ENCODE peak calls at places on chromosomes 5 and 9, in five cellular contexts. K is K562, J is IMR-90, F is HepG2, N is H1. V is an unnamed sample.

GRCh38 chr9:129983891-129984290 is 59.1 kb downstream of the FNBP1 start:
- DNase-seq in K (no peak), J (no peak), F (no peak), N (no peak), V (no peak)

GRCh38 chr5:172179032-172179989 is 8.7 kb downstream of the STK10 start:
- DNase-seq in K (no peak), J (peak), F (no peak), N (no peak), V (no peak)

GRCh38 chr5:139847790-139848507 is 52.3 kb downstream of the PSD2 start:
- DNase-seq in K (peak), J (no peak), F (no peak), N (peak), V (peak)

GRCh38 chr9:38127271-38127839 is 58.3 kb upstream of the SHB start:
- DNase-seq in K (peak), J (peak), F (no peak), N (no peak), V (no peak)

GRCh38 chr5:81751836-81752643 is 1.1 kb upstream of the SSBP2 start:
- DNase-seq in K (peak), J (no peak), F (no peak), N (no peak), V (no peak)

GRCh38 chr5:149432861-149433462 is 53.9 kb upstream of the IL17B start:
- DNase-seq in K (no peak), J (no peak), F (no peak), N (no peak), V (no peak)

GRCh38 chr5:81853005-81853357 is 102.1 kb upstream of the SSBP2 start:
- DNase-seq in K (no peak), J (no peak), F (no peak), N (no peak), V (no peak)

GRCh38 chr9:133144887-133145466 is 18.7 kb downstream of the GBGT1 start:
- DNase-seq in K (no peak), J (peak), F (no peak), N (no peak), V (no peak)

GRCh38 chr5:8050616-8051015 is 181.7 kb downstream of the MTRR start:
- DNase-seq in K (no peak), J (no peak), F (no peak), N (no peak), V (no peak)

GRCh38 chr9:87968155-87968554 is 6.2 kb downstream of the CDK20 start:
- DNase-seq in K (no peak), J (no peak), F (no peak), N (no peak), V (no peak)

GRCh38 chr5:10277773-10278630 is 27.9 kb downstream of the CCT5 start:
- DNase-seq in K (no peak), J (no peak), F (no peak), N (no peak), V (no peak)

GRCh38 chr9:19369107-19369506 is 10.9 kb downstream of the RPS6 start:
- DNase-seq in K (no peak), J (no peak), F (no peak), N (no peak), V (no peak)

GRCh38 chr9:107176701-107177100 is 106.4 kb upstream of the RAD23B start:
- DNase-seq in K (no peak), J (peak), F (no peak), N (no peak), V (no peak)

GRCh38 chr9:26669641-26670040 is 223.0 kb downstream of the CAAP1 start:
- DNase-seq in K (no peak), J (no peak), F (no peak), N (no peak), V (no peak)

GRCh38 chr9:112884721-112885120 is 6.0 kb downstream of the SLC46A2 start:
- DNase-seq in K (no peak), J (no peak), F (no peak), N (no peak), V (no peak)

GRCh38 chr5:38553001-38553521 is 3.4 kb downstream of the LIFR start:
- DNase-seq in K (no peak), J (no peak), F (no peak), N (no peak), V (no peak)

GRCh38 chr5:38548064-38548759 is 8.2 kb downstream of the LIFR start:
- DNase-seq in K (no peak), J (no peak), F (no peak), N (no peak), V (no peak)

GRCh38 chr5:38547257-38547656 is 9.2 kb downstream of the LIFR start:
- DNase-seq in K (no peak), J (peak), F (no peak), N (no peak), V (no peak)

GRCh38 chr5:38554860-38555259 is 1.6 kb downstream of the LIFR start:
- DNase-seq in K (no peak), J (no peak), F (no peak), N (no peak), V (no peak)

GRCh38 chr5:38551020-38552017 is 5.1 kb downstream of the LIFR start:
- DNase-seq in K (peak), J (peak), F (peak), N (no peak), V (peak)
- TF ChIP-seq MAFK in K (no peak), J (no peak), F (no peak), N (no peak), V (no peak)

GRCh38 chr5:148403344-148403743 is 19.6 kb downstream of the FBXO38 start:
- DNase-seq in K (no peak), J (no peak), F (no peak), N (no peak), V (no peak)

GRCh38 chr5:148406406-148406805 is 22.6 kb downstream of the FBXO38 start:
- DNase-seq in K (no peak), J (no peak), F (no peak), N (no peak), V (no peak)

GRCh38 chr5:148412124-148412523 is 28.4 kb downstream of the FBXO38 start:
- DNase-seq in K (no peak), J (no peak), F (no peak), N (no peak), V (no peak)

GRCh38 chr5:148408092-148408491 is 24.3 kb downstream of the FBXO38 start:
- DNase-seq in K (no peak), J (peak), F (no peak), N (no peak), V (no peak)
- TF ChIP-seq MAFK in K (no peak), J (no peak), F (no peak), N (no peak), V (no peak)

DNA sequence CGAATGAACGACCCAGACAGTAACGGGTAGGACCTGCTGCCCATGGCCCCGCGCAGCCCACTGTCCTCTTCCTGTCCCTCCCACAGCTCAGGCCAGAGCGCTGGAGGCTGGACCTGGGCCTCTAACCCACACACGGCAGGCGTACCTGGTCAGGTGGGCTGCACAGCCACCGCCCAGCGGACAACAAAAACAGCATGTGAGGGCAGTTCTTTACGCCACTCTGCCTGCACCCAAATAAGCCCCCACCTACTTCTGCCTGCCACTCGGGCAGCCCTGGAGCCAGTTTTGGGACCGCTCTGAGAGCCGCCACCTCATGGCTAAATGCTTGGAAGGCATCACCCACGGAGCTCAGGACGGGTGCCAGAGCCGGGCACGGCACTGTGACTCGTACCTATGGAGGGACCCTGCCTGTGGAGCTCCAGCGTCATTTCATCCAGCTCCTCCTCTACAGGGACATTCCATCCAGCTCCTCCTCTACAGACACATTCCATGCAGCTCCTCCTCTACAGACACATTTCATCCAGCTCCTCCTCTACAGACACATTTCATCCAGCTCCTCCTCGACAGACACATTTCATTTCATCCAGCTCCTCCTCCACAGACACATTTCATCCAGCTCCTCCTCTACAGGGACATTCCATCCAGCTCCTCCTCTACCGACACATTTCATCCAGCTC is 18.9 kb downstream of the CLPTM1L start:
- DNase-seq in K (no peak), J (no peak), F (no peak), N (no peak), V (peak)
- TF ChIP-seq MAFK in K (no peak), J (no peak), F (no peak), N (no peak), V (no peak)

DNA sequence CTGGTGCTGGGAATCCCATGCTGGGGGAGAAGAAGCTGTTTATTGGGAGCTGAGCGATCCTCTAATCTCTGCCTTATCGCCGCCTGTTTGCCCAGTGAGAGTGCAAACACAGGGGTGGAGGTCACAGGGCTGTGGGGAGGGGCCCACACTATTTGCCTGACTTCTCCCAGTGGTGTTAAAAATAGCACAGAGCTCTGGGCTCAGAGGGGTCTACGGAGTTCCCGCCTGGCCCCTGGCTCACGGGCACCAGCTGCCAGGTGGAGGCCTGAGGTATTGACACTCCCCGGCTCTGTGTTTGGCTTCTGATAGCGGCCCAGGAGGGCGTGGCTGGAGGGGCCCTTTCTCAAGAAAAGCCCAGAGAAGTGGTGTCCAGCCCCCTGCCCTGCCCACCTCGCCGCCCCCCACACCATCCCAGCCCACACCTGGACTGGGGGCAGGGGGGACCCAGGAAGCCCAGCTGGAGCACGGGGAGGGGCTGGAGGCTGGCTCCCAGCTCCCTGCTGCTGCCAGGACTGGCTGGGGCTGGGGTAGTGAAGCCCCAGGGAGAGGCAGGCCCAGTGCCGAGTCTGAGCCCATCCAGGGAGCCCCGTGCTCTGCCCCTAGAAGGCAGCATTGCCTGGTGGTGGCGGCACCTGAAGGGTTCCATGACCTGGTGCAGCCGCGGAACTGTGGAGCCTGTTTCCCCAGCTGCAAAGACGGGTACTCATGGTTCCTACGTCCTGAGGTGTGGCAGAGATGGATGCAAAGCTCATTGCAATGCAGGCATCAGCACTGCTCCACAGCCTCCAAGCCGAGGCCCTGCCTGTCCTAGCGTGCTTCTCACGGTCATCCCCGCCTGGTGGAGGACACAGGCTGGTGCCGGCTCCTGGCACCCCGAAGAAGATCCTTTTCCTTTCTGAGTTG is 35.7 kb upstream of the EGFL7 start:
- DNase-seq in K (no peak), J (no peak), F (peak), N (peak), V (peak)
- TF ChIP-seq MAFK in K (no peak), J (no peak), F (no peak), N (no peak), V (no peak)

DNA sequence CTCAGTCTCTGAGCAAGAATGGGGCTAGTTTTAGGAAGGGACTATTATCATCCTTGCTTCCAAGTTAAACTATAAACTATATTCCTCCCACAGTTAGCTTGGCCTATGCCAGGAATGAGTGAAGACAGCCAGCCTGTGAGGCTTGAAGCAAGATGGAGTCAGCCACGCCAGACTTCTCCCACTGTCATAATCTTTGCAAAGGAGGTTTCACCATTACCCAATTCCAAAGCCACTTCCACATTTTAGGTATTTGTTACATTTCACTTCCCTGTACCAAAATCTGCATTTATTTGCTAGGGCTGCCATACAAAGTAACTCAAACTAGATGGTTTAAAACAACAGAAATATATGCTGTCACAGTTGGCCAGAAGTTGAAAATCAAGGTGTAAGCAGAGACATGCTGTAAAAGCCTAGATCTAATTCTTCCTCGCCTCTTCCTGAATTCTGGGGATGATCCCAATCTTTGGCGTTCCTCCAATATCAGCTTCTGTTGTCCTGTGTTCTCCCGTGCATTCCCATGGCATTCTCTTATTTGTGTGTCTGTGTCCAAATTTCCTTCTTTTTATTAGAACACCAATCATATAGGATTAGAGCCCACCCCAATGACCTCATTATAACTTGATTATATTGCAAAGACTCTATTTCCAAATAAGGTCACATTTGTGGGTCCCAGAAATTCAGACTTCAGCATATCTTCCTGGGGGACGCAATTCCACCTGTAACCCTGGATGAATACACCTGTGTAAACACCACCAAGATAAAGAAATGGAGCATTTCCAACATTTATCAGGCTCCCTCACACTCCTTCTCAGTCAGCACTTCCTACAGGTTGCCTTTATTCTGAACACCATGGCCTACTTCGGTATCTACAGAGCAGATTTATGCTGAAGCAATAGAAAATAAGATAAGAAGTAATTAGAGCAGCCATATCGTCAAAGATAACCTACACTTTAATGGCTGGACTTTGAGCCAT is 126.8 kb downstream of the GCNT1 start:
- DNase-seq in K (no peak), J (no peak), F (no peak), N (no peak), V (no peak)
- TF ChIP-seq MAFK in K (no peak), J (no peak), F (no peak), N (no peak), V (no peak)

GRCh38 chr5:101976933-101977332 is 319.2 kb downstream of the SLCO4C1 start:
- DNase-seq in K (no peak), J (no peak), F (no peak), N (no peak), V (no peak)
- TF ChIP-seq MAFK in K (no peak), J (no peak), F (no peak), N (no peak), V (no peak)

GRCh38 chr5:124124711-124125229 is 612.8 kb downstream of the CSNK1G3 start:
- DNase-seq in K (no peak), J (peak), F (no peak), N (no peak), V (no peak)
- TF ChIP-seq MAFK in K (no peak), J (no peak), F (no peak), N (no peak), V (no peak)

DNA sequence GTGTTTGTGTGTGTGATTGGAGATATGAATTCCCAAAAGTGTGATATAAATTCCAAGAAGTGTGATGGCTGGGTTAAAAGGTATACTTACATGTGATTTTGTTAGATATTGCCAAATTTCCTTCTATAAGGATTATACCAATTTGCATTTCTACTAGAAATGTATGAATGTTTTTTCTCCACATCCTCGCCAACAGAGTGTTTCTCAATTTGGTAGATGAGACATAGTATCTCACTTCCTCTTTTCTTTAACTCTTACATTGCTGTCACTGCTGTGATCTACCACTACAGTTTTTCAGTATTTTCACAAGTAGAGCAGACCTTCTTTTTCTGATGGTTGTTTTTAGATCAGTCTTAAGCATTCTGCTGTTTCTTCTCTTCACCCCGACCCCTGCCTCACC is 111.3 kb downstream of the FER start:
- DNase-seq in K (peak), J (peak), F (no peak), N (no peak), V (no peak)
- TF ChIP-seq MAFK in K (no peak), J (no peak), F (no peak), N (no peak), V (no peak)

GRCh38 chr9:121603028-121603427 is 48.4 kb upstream of the DAB2IP start:
- DNase-seq in K (no peak), J (no peak), F (no peak), N (no peak), V (no peak)

GRCh38 chr9:121598167-121599000 is 53.0 kb upstream of the DAB2IP start:
- DNase-seq in K (no peak), J (peak), F (no peak), N (peak), V (no peak)

GRCh38 chr9:121599186-121599871 is 52.1 kb upstream of the DAB2IP start:
- DNase-seq in K (no peak), J (peak), F (peak), N (peak), V (peak)

GRCh38 chr9:121599872-121600585 is 51.4 kb upstream of the DAB2IP start:
- DNase-seq in K (no peak), J (no peak), F (no peak), N (peak), V (no peak)

DNA sequence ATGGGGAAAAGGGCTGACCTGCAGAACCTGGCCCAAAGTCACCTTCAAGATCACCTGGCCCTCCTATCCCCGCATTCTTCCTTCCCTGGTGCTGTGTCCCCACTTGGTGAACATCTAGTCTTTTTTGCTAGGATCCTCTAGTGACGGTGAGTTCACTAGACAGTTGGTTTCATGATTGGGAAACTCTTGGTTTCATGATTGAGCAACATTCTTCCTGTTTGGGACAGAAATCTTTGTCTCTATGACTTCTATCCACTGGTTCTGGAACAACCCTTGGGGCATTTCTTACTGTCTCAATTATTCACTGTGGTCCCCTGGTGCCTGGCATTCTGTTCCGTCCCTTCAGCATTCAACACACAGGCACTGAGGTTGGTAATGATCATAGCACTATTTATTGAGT is 50.2 kb upstream of the DAB2IP start:
- DNase-seq in K (no peak), J (no peak), F (peak), N (no peak), V (no peak)
- TF ChIP-seq MAFK in K (no peak), J (no peak), F (no peak), N (no peak), V (no peak)

DNA sequence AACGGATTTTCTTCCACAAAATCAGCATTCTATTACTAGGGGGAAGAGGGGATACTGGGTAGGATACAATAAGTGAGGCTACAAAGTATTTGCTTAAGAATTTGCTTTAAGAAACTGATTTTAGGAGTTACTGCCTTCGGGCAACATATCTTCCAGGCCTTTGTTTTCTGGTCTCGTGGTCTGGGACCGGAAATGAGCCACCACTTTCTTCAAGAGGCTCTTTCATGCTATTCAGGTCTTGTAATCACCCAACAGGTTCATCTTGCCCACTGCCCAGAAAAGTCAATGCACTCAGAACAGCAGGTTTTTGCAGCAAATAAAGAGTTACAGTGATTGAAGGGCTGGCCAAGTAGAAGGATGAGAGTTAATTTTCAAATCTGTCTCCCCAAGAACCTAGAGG is 6.6 kb upstream of the AOPEP start:
- DNase-seq in K (no peak), J (no peak), F (no peak), N (no peak), V (no peak)
- TF ChIP-seq MAFK in K (no peak), J (no peak), F (no peak), N (no peak), V (no peak)

V was measured in A549.